ENCODE peak calls at places on chromosomes 16 and 17, in six cellular contexts. One of them, this sample, is unnamed.
A peak's percentile ranks its signal among the peaks of the same experiment; 100 is the strongest.

GRCh38 chr16:19179890-19180490 is 11.9 kb downstream of the SYT17 start:
- DNase-seq in A549: peak; percentile 70
- DNase-seq in right lobe of liver: no peak
- DNase-seq in CD8-positive, alpha-beta T cell: no peak
- DNase-seq in tibial nerve: no peak
- DNase-seq in upper lobe of right lung: peak; percentile 88
- DNase-seq in this sample: no peak

GRCh38 chr17:61786088-61786487 is 77.2 kb downstream of the BRIP1 start:
- DNase-seq in A549: no peak
- DNase-seq in right lobe of liver: no peak
- DNase-seq in CD8-positive, alpha-beta T cell: no peak
- DNase-seq in tibial nerve: no peak
- DNase-seq in upper lobe of right lung: no peak
- DNase-seq in this sample: no peak

GRCh38 chr17:75909812-75910274 is 5.2 kb upstream of the MRPL38 start:
- DNase-seq in A549: no peak
- DNase-seq in right lobe of liver: no peak
- DNase-seq in CD8-positive, alpha-beta T cell: no peak
- DNase-seq in tibial nerve: no peak
- DNase-seq in upper lobe of right lung: peak; percentile 65
- DNase-seq in this sample: no peak

GRCh38 chr17:43750154-43750553 is 8.4 kb downstream of the SOST start:
- DNase-seq in A549: no peak
- DNase-seq in right lobe of liver: no peak
- DNase-seq in CD8-positive, alpha-beta T cell: no peak
- DNase-seq in tibial nerve: no peak
- DNase-seq in upper lobe of right lung: no peak
- DNase-seq in this sample: no peak

GRCh38 chr17:77126519-77126918 is 14.2 kb upstream of the SEC14L1 start:
- DNase-seq in A549: peak; percentile 36
- DNase-seq in right lobe of liver: no peak
- DNase-seq in CD8-positive, alpha-beta T cell: no peak
- DNase-seq in tibial nerve: no peak
- DNase-seq in upper lobe of right lung: no peak
- DNase-seq in this sample: no peak

GRCh38 chr16:78738557-78738956 is 639.1 kb downstream of the WWOX start:
- DNase-seq in A549: no peak
- DNase-seq in right lobe of liver: no peak
- DNase-seq in CD8-positive, alpha-beta T cell: no peak
- DNase-seq in tibial nerve: no peak
- DNase-seq in upper lobe of right lung: no peak
- DNase-seq in this sample: no peak

GRCh38 chr17:40095356-40095943 is 4.9 kb downstream of the NR1D1 start:
- DNase-seq in A549: no peak
- DNase-seq in right lobe of liver: no peak
- DNase-seq in CD8-positive, alpha-beta T cell: no peak
- DNase-seq in tibial nerve: no peak
- DNase-seq in upper lobe of right lung: no peak
- DNase-seq in this sample: no peak

GRCh38 chr16:11610121-11610505 is 23.4 kb upstream of the LITAF start:
- DNase-seq in A549: no peak
- DNase-seq in right lobe of liver: no peak
- DNase-seq in CD8-positive, alpha-beta T cell: no peak
- DNase-seq in tibial nerve: no peak
- DNase-seq in upper lobe of right lung: no peak
- DNase-seq in this sample: no peak

GRCh38 chr17:68318103-68318991 is 27.1 kb downstream of the ARSG start:
- DNase-seq in A549: peak; percentile 53
- DNase-seq in right lobe of liver: no peak
- DNase-seq in CD8-positive, alpha-beta T cell: no peak
- DNase-seq in tibial nerve: no peak
- DNase-seq in upper lobe of right lung: no peak
- DNase-seq in this sample: no peak

DNA sequence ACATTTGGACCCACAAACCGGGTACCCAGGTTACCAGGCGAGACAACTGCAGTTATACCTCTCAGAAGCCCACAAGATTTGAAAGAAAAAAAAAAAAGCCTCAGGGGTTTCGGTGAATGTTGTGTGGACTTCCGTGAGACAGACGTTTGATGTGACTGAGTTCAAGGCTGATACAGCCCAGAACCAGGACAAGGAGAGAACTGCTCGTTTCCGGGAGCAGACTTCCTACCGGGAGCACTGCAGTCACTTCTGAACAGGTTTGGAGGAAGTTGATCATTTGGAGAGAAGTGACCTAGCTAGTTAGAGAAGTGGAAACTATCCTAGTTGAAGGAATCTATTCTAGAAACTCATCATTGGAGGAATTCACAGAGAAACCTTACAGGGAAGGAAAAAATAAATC is 847 bp downstream of the CKLF start:
- DNase-seq in A549: no peak
- DNase-seq in right lobe of liver: no peak
- DNase-seq in CD8-positive, alpha-beta T cell: no peak
- DNase-seq in tibial nerve: no peak
- DNase-seq in upper lobe of right lung: no peak
- DNase-seq in this sample: no peak
- H3K27ac ChIP-seq in A549: peak overlapping the region; percentile 90
- H3K27ac ChIP-seq in right lobe of liver: peak overlapping the region; percentile 96
- H3K27ac ChIP-seq in CD8-positive, alpha-beta T cell: peak overlapping the region; percentile 76
- H3K27ac ChIP-seq in tibial nerve: peak overlapping the region; percentile 95
- H3K27ac ChIP-seq in upper lobe of right lung: peak overlapping the region; percentile 97
- H3K27ac ChIP-seq in this sample: no peak overlapping the region

DNA sequence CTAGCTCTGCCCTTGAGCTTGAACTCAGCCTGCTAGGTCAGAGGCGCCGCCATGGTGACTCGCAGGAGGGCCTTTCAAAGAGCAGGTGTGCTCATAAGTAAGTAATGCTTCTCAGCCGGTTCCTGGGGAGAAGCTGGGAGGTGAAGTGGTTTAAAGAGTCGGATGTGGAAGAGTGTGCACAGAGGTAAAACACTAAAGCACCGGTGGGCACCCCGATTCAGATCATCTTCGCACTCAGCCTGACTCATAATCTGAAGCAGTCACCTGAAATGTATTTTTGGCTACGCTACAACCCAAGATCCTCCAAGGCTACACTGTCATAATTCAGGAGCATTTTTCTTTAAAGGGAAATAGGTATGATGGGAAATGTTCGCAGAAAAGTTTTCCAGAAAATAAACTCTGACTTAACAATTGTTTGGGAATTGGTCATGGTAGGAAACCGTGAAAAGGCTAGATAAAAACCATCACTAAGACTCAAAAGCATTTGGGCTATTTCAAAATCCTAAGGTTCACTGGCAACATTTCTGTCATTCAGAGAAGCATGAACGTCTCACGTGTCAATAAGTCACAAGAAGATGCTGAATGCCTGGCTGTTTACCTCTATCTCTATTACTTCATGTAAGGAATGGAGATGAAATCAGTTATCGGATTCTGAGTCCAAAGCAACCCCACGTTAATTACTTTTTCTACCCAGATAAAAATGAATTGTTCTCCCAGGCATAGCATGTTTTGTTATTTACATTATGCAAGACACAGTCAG is 17.8 kb downstream of the CDH8 start:
- DNase-seq in A549: no peak
- DNase-seq in right lobe of liver: no peak
- DNase-seq in CD8-positive, alpha-beta T cell: no peak
- DNase-seq in tibial nerve: no peak
- DNase-seq in upper lobe of right lung: no peak
- DNase-seq in this sample: no peak
- H3K9me3 ChIP-seq in A549: no peaks in the 10 kb centered on the region
- H3K9me3 ChIP-seq in right lobe of liver: no peaks in the 10 kb centered on the region
- H3K9me3 ChIP-seq in CD8-positive, alpha-beta T cell: no peaks in the 10 kb centered on the region
- H3K9me3 ChIP-seq in tibial nerve: no peaks in the 10 kb centered on the region
- H3K9me3 ChIP-seq in upper lobe of right lung: no peaks in the 10 kb centered on the region
- H3K9me3 ChIP-seq in this sample: no peaks in the 10 kb centered on the region

DNA sequence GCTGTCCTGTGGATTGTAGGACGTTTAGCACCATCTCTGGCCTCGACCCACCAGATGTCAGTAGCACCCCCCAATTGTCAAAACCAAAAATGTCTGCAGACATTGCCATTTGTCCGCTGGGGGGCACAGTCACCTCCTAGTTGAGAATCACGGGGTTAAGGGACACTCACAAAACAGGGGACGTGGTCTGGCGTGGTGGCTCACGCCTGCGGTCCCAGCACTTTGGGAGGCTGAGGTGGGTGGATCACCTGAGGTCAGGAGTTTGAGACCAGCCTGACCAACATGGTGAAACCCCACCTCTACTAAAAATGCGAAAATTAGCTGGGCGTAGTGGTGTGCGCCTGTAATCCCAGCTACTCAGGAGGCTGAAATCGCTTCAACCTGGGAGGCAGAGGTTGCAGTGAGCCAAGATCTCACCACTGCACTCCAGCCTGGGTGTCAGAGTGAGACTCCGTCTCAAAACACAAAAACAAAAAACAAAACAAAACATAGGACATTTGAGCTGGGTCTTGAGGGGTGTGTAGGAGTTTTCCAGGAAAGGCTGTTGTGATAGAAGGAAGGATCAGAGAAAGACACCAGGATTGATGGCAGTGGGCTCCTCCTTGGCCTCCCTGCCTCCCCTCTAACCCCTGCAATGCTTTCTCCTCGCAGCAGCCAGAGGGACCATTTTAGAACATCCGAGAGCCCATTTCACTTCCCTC is 171.8 kb upstream of the GSE1 start:
- DNase-seq in A549: peak; percentile 34
- DNase-seq in right lobe of liver: no peak
- DNase-seq in CD8-positive, alpha-beta T cell: no peak
- DNase-seq in tibial nerve: no peak
- DNase-seq in upper lobe of right lung: no peak
- DNase-seq in this sample: no peak
- TF ChIP-seq CTCF in A549: peak; percentile 41
- TF ChIP-seq CTCF in right lobe of liver: no peak
- TF ChIP-seq CTCF in CD8-positive, alpha-beta T cell: no peak
- TF ChIP-seq CTCF in tibial nerve: no peak
- TF ChIP-seq CTCF in upper lobe of right lung: no peak
- TF ChIP-seq CTCF in this sample: no peak

DNA sequence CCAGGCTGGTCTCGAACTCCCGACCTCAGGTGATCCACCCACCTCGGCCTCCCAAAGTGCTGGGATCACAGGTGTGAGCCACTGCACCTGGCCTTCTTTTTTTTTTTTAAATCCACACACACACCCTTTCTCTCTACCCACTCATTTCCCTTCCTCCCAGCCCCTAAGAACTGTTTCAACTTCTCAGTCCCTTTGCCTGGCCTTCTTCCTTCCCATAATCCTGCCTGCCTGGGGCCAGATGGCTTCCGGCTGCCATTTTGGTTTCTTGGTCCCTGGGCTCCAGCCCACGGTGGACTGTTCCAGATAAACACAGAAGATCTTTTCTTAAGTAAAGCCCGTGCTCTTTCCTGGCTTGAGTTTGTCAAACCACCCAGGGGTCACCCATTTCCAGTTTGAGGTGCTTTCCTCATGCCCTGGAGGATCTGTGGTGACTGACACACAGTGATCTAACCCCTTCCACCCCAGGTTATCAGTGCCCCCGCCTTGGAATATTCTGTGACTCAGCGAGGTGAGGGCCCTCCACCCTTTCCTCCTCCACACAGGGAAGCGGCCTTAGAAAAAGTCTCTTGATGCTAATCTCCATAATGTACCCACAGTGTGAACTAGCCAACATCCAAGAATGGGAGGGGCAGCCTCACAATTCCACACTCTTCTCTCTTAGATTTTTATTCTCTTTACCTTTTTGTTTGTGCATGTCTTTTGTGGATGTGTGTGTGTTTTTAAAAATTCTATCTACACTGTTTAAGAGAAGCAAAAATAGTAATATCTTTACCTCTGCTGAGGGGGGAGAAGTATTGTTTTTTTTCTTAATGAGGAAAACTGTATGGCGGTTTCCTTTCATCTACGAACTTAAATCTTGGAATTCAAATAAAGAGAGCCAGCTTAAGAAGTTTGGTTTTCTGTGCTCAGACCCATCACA is 60.0 kb downstream of the CRISPLD2 start:
- DNase-seq in A549: peak; percentile 42
- DNase-seq in right lobe of liver: no peak
- DNase-seq in CD8-positive, alpha-beta T cell: no peak
- DNase-seq in tibial nerve: no peak
- DNase-seq in upper lobe of right lung: no peak
- DNase-seq in this sample: no peak
- H3K27ac ChIP-seq in A549: peak overlapping the region; percentile 33
- H3K27ac ChIP-seq in right lobe of liver: no peak overlapping the region
- H3K27ac ChIP-seq in CD8-positive, alpha-beta T cell: no peak overlapping the region
- H3K27ac ChIP-seq in tibial nerve: no peak overlapping the region
- H3K27ac ChIP-seq in upper lobe of right lung: no peak overlapping the region
- H3K27ac ChIP-seq in this sample: peak overlapping the region; percentile 28

GRCh38 chr17:83191388-83192160 is 112.2 kb downstream of the METRNL start:
- DNase-seq in A549: no peak
- DNase-seq in right lobe of liver: peak; percentile 48
- DNase-seq in CD8-positive, alpha-beta T cell: no peak
- DNase-seq in tibial nerve: peak; percentile 12
- DNase-seq in upper lobe of right lung: no peak
- DNase-seq in this sample: no peak
- H3K9me3 ChIP-seq in A549: peaks cover 3% of the 10 kb centered on the region
- H3K9me3 ChIP-seq in right lobe of liver: no peaks in the 10 kb centered on the region
- H3K9me3 ChIP-seq in CD8-positive, alpha-beta T cell: no peaks in the 10 kb centered on the region
- H3K9me3 ChIP-seq in tibial nerve: peaks cover 8% of the 10 kb centered on the region
- H3K9me3 ChIP-seq in upper lobe of right lung: no peaks in the 10 kb centered on the region
- H3K9me3 ChIP-seq in this sample: no peaks in the 10 kb centered on the region